ENCODE peak calls at places on chromosomes 2 and 18, in five cellular contexts. F is lower lobe of right lung; W is pancreas; M is uterus; I is naive thymus-derived CD4-positive, alpha-beta T cell. N is an unnamed sample. For H3K4me1 and H3K36me3, the result is how much of the 10 kb centered on the place peaks cover.

GRCh38 chr18:73638709-73639108 is 508.9 kb downstream of the FBXO15 start:
- DNase-seq in F (no peak), W (no peak), M (no peak), I (no peak), N (no peak)

GRCh38 chr2:29011650-29012060 is 30.6 kb downstream of the TOGARAM2 start:
- DNase-seq in F (peak), W (peak), M (peak), I (peak), N (peak)

GRCh38 chr2:180033993-180034894 is 27.1 kb upstream of the CWC22 start:
- DNase-seq in F (no peak), W (no peak), M (no peak), I (no peak), N (no peak)

GRCh38 chr2:45168731-45169338 is 159.6 kb upstream of the SIX2 start:
- DNase-seq in F (no peak), W (peak), M (no peak), I (no peak), N (peak)

GRCh38 chr2:54558188-54558975 is 102.3 kb downstream of the SPTBN1 start:
- DNase-seq in F (peak), W (peak), M (peak), I (peak), N (peak)

GRCh38 chr2:5748941-5749731 is 57.0 kb downstream of the SOX11 start:
- DNase-seq in F (no peak), W (no peak), M (no peak), I (no peak), N (no peak)

GRCh38 chr18:3603460-3604259 is 153.7 kb downstream of the TGIF1 start:
- DNase-seq in F (no peak), W (peak), M (no peak), I (no peak), N (no peak)

GRCh38 chr2:199940373-199940772 is 14.9 kb downstream of the TYW5 start:
- DNase-seq in F (no peak), W (no peak), M (no peak), I (no peak), N (no peak)

GRCh38 chr18:37669991-37670534 is 104.5 kb upstream of the CELF4 start:
- DNase-seq in F (no peak), W (no peak), M (no peak), I (no peak), N (no peak)

GRCh38 chr2:26612522-26613240 is 28.5 kb downstream of the CIB4 start:
- DNase-seq in F (no peak), W (no peak), M (no peak), I (no peak), N (peak)

GRCh38 chr2:102276549-102277201 is 34.7 kb upstream of the IL1RL1 start:
- DNase-seq in F (no peak), W (no peak), M (no peak), I (no peak), N (no peak)

GRCh38 chr2:235201796-235202195 is 250.0 kb downstream of the SH3BP4 start:
- DNase-seq in F (no peak), W (no peak), M (no peak), I (no peak), N (no peak)

GRCh38 chr2:238908960-238909951 is 61.4 kb downstream of the TWIST2 start:
- DNase-seq in F (no peak), W (no peak), M (peak), I (no peak), N (peak)

GRCh38 chr18:36580266-36580665 is 248.5 kb downstream of the TPGS2 start:
- DNase-seq in F (no peak), W (no peak), M (peak), I (no peak), N (peak)

GRCh38 chr2:188391354-188391753 is 99.7 kb downstream of the GULP1 start:
- DNase-seq in F (no peak), W (no peak), M (no peak), I (no peak), N (no peak)

GRCh38 chr18:8988262-8988871 is 114.1 kb upstream of the NDUFV2 start:
- DNase-seq in F (peak), W (peak), M (peak), I (peak), N (peak)

GRCh38 chr2:240642061-240642805 is 17.0 kb downstream of the GPR35 start:
- DNase-seq in F (no peak), W (no peak), M (no peak), I (no peak), N (peak)

GRCh38 chr18:79519751-79520472 is 124.2 kb downstream of the NFATC1 start:
- DNase-seq in F (peak), W (no peak), M (no peak), I (no peak), N (no peak)

GRCh38 chr2:4047961-4048891 is 344.9 kb downstream of the DCDC2C start:
- DNase-seq in F (no peak), W (no peak), M (no peak), I (no peak), N (no peak)

GRCh38 chr2:48395658-48396057 is 134.3 kb upstream of the STON1 start:
- DNase-seq in F (no peak), W (no peak), M (no peak), I (no peak), N (no peak)

GRCh38 chr2:48016620-48017019 is 110.3 kb upstream of the FBXO11 start:
- DNase-seq in F (no peak), W (no peak), M (no peak), I (no peak), N (no peak)

GRCh38 chr2:190988910-190989309 is 25.1 kb downstream of the STAT1 start:
- DNase-seq in F (no peak), W (no peak), M (no peak), I (no peak), N (no peak)

GRCh38 chr18:4284528-4284927 is 170.6 kb downstream of the DLGAP1 start:
- DNase-seq in F (no peak), W (no peak), M (no peak), I (no peak), N (no peak)

GRCh38 chr18:31931163-31931885 is 11.6 kb downstream of the TRAPPC8 start:
- DNase-seq in F (no peak), W (no peak), M (no peak), I (no peak), N (no peak)

GRCh38 chr18:45608400-45608799 is 6.9 kb upstream of the SLC14A2 start:
- DNase-seq in F (no peak), W (no peak), M (no peak), I (no peak), N (no peak)

GRCh38 chr2:211609127-211609526 is 929.5 kb downstream of the ERBB4 start:
- DNase-seq in F (no peak), W (no peak), M (no peak), I (no peak), N (no peak)

GRCh38 chr18:11322716-11323115 is 173.3 kb upstream of the PIEZO2 start:
- DNase-seq in F (no peak), W (no peak), M (no peak), I (no peak), N (no peak)

GRCh38 chr2:67867735-67868134 is 195.1 kb downstream of the C1D start:
- DNase-seq in F (no peak), W (no peak), M (no peak), I (no peak), N (no peak)

GRCh38 chr2:180077295-180077906 is 70.3 kb upstream of the CWC22 start:
- DNase-seq in F (no peak), W (no peak), M (no peak), I (no peak), N (no peak)

GRCh38 chr18:79796531-79797390 is 977 bp upstream of the KCNG2 start:
- DNase-seq in F (no peak), W (no peak), M (no peak), I (no peak), N (peak)

GRCh38 chr18:2974731-2975130 is 38.2 kb downstream of the LPIN2 start:
- DNase-seq in F (no peak), W (no peak), M (no peak), I (no peak), N (no peak)

GRCh38 chr18:40096675-40097074 is 1858.4 kb upstream of the PIK3C3 start:
- DNase-seq in F (no peak), W (no peak), M (no peak), I (no peak), N (no peak)

GRCh38 chr2:42860518-42861094 is 68.2 kb upstream of the HAAO start:
- DNase-seq in F (no peak), W (no peak), M (no peak), I (no peak), N (no peak)

GRCh38 chr18:56565596-56566355 is 72.6 kb downstream of the TXNL1 start:
- DNase-seq in F (no peak), W (no peak), M (no peak), I (no peak), N (no peak)

GRCh38 chr18:48835119-48835518 is 115.6 kb downstream of the SMAD7 start:
- DNase-seq in F (peak), W (no peak), M (no peak), I (no peak), N (no peak)

GRCh38 chr18:55018602-55019001 is 59.3 kb upstream of the CCDC68 start:
- DNase-seq in F (no peak), W (no peak), M (no peak), I (no peak), N (no peak)

GRCh38 chr18:27110319-27110718 is 74.8 kb downstream of the CHST9 start:
- DNase-seq in F (no peak), W (no peak), M (no peak), I (no peak), N (no peak)

GRCh38 chr2:176270100-176270750 is 983 bp downstream of the MTX2 start:
- DNase-seq in F (no peak), W (no peak), M (no peak), I (no peak), N (no peak)

GRCh38 chr2:65796259-65796658 is 363.9 kb upstream of the SPRED2 start:
- DNase-seq in F (no peak), W (no peak), M (no peak), I (no peak), N (no peak)

GRCh38 chr2:186588421-186588820 is 1.4 kb upstream of the ITGAV start:
- DNase-seq in F (no peak), W (no peak), M (no peak), I (no peak), N (no peak)
- H3K4me3 ChIP-seq in F (no peak), W (no peak), M (no peak), I (no peak), N (no peak)

DNA sequence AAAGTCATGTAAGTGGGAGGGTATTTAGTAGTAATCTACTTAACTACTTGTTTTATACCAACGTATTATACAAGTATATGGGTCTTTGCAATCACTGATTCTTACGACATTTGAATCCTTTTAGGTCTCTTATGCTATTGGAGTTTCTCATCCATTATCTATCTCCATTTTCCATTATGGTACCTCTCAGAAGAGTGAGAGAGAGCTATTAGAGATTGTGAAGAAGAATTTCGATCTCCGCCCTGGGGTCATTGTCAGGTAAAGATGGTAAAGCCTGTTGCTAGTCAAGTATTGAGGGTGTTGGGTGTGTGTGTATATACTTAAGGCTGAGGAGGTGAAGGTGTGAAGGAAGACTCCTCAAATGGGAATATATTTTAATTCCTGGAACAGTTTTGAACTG is 3.8 kb downstream of the MAT2A start:
- DNase-seq in F (no peak), W (no peak), M (no peak), I (no peak), N (no peak)
- H3K4me1 ChIP-seq in F (under half), W (under half), M (under half), I (under half), N (under half)

GRCh38 chr2:98580656-98581284 is 27.5 kb downstream of the COA5 start:
- DNase-seq in F (no peak), W (no peak), M (no peak), I (no peak), N (no peak)

GRCh38 chr2:98577313-98577712 is 31.0 kb downstream of the COA5 start:
- DNase-seq in F (no peak), W (no peak), M (no peak), I (no peak), N (no peak)

GRCh38 chr2:98579926-98580325 is 28.4 kb downstream of the COA5 start:
- DNase-seq in F (no peak), W (no peak), M (no peak), I (no peak), N (no peak)

GRCh38 chr2:98576666-98577312 is 31.5 kb downstream of the COA5 start:
- DNase-seq in F (no peak), W (no peak), M (no peak), I (no peak), N (no peak)

GRCh38 chr2:98578231-98578630 is 30.1 kb downstream of the COA5 start:
- DNase-seq in F (no peak), W (no peak), M (no peak), I (no peak), N (no peak)
- H3K36me3 ChIP-seq in F (half or more), W (under half), M (under half), I (under half), N (under half)

DNA sequence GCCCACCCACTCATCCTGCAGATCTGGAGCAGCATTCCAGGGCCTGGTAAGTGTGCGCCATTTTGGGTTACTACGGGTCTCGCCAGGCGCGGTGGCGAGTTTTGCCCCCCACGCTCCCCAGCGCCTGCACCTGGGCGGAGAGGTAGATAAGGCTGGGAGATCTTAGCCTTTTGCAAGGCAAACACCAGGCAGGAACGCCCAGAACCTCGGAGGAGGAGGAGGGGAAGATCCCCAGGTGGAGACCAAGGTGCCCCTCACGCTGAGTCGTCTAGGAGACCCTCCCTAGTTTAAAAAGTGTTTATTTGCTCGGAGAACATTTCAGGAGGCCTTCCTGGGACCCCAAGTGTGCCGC is 365 bp upstream of the RAMP1 start:
- DNase-seq in F (no peak), W (no peak), M (peak), I (no peak), N (no peak)
- H3K4me3 ChIP-seq in F (no peak), W (peak), M (peak), I (no peak), N (peak)

DNA sequence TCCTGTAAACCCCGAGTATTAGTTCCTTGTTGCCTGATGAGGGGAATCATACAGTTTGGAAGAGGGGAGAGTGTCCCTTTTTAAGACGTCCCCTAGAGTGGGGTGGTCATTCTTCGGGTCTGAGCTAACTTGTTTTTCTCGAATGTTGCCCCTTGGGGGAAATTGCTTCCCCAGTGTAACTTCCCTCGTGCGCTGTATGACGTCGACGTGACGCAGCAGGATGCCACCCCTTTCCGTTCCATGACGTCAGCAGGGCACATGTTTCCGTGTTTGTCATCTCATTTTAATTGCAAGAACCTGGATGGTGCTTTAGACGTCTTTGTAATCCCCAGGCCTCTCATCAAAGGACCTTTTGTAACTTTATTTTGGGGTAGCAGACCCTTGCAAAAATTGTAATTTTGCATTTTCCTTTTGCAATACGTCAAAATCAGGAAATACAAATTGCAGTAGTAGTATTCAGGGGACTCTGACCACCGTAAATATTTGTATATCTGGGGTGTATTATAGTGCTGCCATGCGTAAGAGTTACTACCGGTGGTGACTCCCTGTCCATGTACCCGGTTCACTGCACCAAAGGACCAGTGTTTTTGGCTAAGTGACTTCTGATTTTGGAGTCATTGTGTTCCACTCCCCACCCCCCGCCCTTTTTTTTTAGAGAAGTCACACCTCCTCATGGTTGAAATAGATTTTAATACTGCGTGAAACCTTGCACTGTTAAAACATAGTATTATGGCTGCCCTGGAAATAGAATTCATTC is 712 bp downstream of the BABAM2 start:
- DNase-seq in F (peak), W (peak), M (peak), I (peak), N (peak)
- H3K4me1 ChIP-seq in F (under half), W (under half), M (under half), I (under half), N (under half)

GRCh38 chr2:96828874-96829273 is 12.8 kb downstream of the CNNM3 start:
- DNase-seq in F (no peak), W (no peak), M (no peak), I (no peak), N (no peak)
- H3K36me3 ChIP-seq in F (half or more), W (under half), M (under half), I (under half), N (under half)